ENCODE peak calls at places on chromosomes 11 and 22, in six cellular contexts. A is B cell; V is stimulated activated CD4-positive, alpha-beta T cell treated with anti-CD3 and anti-CD28 coated beads, Interleukin-12 subunit alpha, Interleukin-12 subunit beta, amount 100 ng/mL, for 48 hours; T is cardiac fibroblast; B is effector CD8-positive, alpha-beta T cell; Z is lower lobe of right lung. K is an unnamed sample.

GRCh38 chr11:35260342-35260985 is 121.5 kb downstream of the CD44 start:
- DNase-seq in A (no peak), V (no peak), T (peak), B (no peak), Z (no peak), K (no peak)

GRCh38 chr22:42950281-42950680 is 64.7 kb downstream of the PACSIN2 start:
- DNase-seq in A (no peak), V (no peak), T (no peak), B (no peak), Z (no peak), K (no peak)

GRCh38 chr11:131391161-131391560 is 20.7 kb downstream of the NTM start:
- DNase-seq in A (no peak), V (no peak), T (no peak), B (no peak), Z (no peak), K (no peak)

GRCh38 chr11:100752371-100753073 is 65.4 kb downstream of the ARHGAP42 start:
- DNase-seq in A (no peak), V (no peak), T (no peak), B (no peak), Z (no peak), K (no peak)

GRCh38 chr11:19777342-19778102 is 64.9 kb downstream of the NAV2 start:
- DNase-seq in A (peak), V (no peak), T (peak), B (no peak), Z (no peak), K (peak)

GRCh38 chr11:123174196-123175183 is 20.6 kb downstream of the CLMP start:
- DNase-seq in A (no peak), V (no peak), T (peak), B (no peak), Z (no peak), K (no peak)

GRCh38 chr11:121291896-121292502 is 572 bp upstream of the SC5D start:
- DNase-seq in A (no peak), V (no peak), T (peak), B (no peak), Z (no peak), K (no peak)

GRCh38 chr11:69531071-69531716 is 49.7 kb downstream of the LINC01488 start:
- DNase-seq in A (no peak), V (no peak), T (no peak), B (no peak), Z (no peak), K (no peak)

GRCh38 chr22:22880645-22881044 is 7.0 kb upstream of the IGLL5 start:
- DNase-seq in A (no peak), V (no peak), T (no peak), B (no peak), Z (no peak), K (no peak)

GRCh38 chr11:102994101-102994500 is 38.6 kb upstream of the MMP13 start:
- DNase-seq in A (no peak), V (no peak), T (no peak), B (no peak), Z (no peak), K (no peak)

GRCh38 chr22:23097412-23098229 is 27.3 kb downstream of the GNAZ start:
- DNase-seq in A (no peak), V (no peak), T (no peak), B (no peak), Z (no peak), K (no peak)

GRCh38 chr11:74650498-74650897 is 58.1 kb downstream of the POLD3 start:
- DNase-seq in A (no peak), V (no peak), T (peak), B (no peak), Z (no peak), K (no peak)

GRCh38 chr11:298406-299065 is 790 bp downstream of the IFITM5 start:
- DNase-seq in A (no peak), V (no peak), T (no peak), B (no peak), Z (peak), K (no peak)

GRCh38 chr11:118689852-118690552 is 10.6 kb upstream of the TREH start:
- DNase-seq in A (peak), V (peak), T (peak), B (peak), Z (peak), K (peak)

GRCh38 chr11:102573851-102574250 is 43.3 kb upstream of the MMP7 start:
- DNase-seq in A (no peak), V (no peak), T (peak), B (no peak), Z (no peak), K (no peak)

GRCh38 chr11:56876621-56877312 is 111.9 kb upstream of the OR5AK2 start:
- DNase-seq in A (no peak), V (no peak), T (peak), B (no peak), Z (no peak), K (no peak)

GRCh38 chr11:84526250-84526649 is 1100.9 kb downstream of the DLG2 start:
- DNase-seq in A (no peak), V (no peak), T (peak), B (no peak), Z (no peak), K (no peak)

GRCh38 chr11:8047382-8047781 is 33.6 kb upstream of the TUB start:
- DNase-seq in A (no peak), V (no peak), T (no peak), B (no peak), Z (no peak), K (no peak)

GRCh38 chr11:33435201-33435600 is 178.0 kb downstream of the HIPK3 start:
- DNase-seq in A (no peak), V (no peak), T (no peak), B (no peak), Z (no peak), K (no peak)

GRCh38 chr11:2517016-2517385 is 72.2 kb downstream of the KCNQ1 start:
- DNase-seq in A (peak), V (no peak), T (no peak), B (no peak), Z (peak), K (no peak)

GRCh38 chr11:10041337-10041736 is 252.7 kb downstream of the SBF2 start:
- DNase-seq in A (no peak), V (no peak), T (no peak), B (no peak), Z (no peak), K (no peak)

GRCh38 chr11:84628871-84629625 is 998.1 kb downstream of the DLG2 start:
- DNase-seq in A (no peak), V (no peak), T (no peak), B (no peak), Z (no peak), K (no peak)

GRCh38 chr11:12831471-12832202 is 157.4 kb downstream of the TEAD1 start:
- DNase-seq in A (no peak), V (no peak), T (no peak), B (no peak), Z (no peak), K (no peak)

GRCh38 chr11:61529537-61530225 is 21.1 kb downstream of the LRRC10B start:
- DNase-seq in A (no peak), V (no peak), T (no peak), B (no peak), Z (no peak), K (no peak)

GRCh38 chr11:10878408-10879214 is 20.8 kb upstream of the ZBED5 start:
- DNase-seq in A (peak), V (no peak), T (peak), B (no peak), Z (no peak), K (no peak)

GRCh38 chr11:34192481-34193401 is 87.3 kb downstream of the NAT10 start:
- DNase-seq in A (no peak), V (peak), T (peak), B (no peak), Z (no peak), K (no peak)

GRCh38 chr11:43955381-43956118 is 13.1 kb downstream of the C11orf96 start:
- DNase-seq in A (no peak), V (no peak), T (peak), B (no peak), Z (no peak), K (no peak)

GRCh38 chr11:46291441-46292143 is 14.1 kb downstream of the CREB3L1 start:
- DNase-seq in A (no peak), V (no peak), T (peak), B (no peak), Z (no peak), K (no peak)

GRCh38 chr11:69546735-69547370 is 65.4 kb downstream of the LINC01488 start:
- DNase-seq in A (no peak), V (peak), T (no peak), B (no peak), Z (peak), K (peak)

GRCh38 chr11:19201737-19202605 is at the start of gene CSRP3:
- DNase-seq in A (no peak), V (no peak), T (no peak), B (no peak), Z (no peak), K (no peak)

GRCh38 chr11:33545941-33546340 is 154.7 kb downstream of the C11orf91 start:
- DNase-seq in A (no peak), V (no peak), T (peak), B (no peak), Z (no peak), K (no peak)

GRCh38 chr11:132050577-132051180 is 680.3 kb downstream of the NTM start:
- DNase-seq in A (no peak), V (no peak), T (no peak), B (no peak), Z (no peak), K (no peak)

GRCh38 chr11:89416961-89417360 is 74.2 kb downstream of the NOX4 start:
- DNase-seq in A (no peak), V (no peak), T (no peak), B (no peak), Z (no peak), K (no peak)

GRCh38 chr22:36911887-36912661 is 1.4 kb upstream of the CSF2RB start:
- DNase-seq in A (no peak), V (no peak), T (peak), B (no peak), Z (no peak), K (no peak)

GRCh38 chr11:107018902-107019493 is 722 bp upstream of the GUCY1A2 start:
- DNase-seq in A (no peak), V (no peak), T (peak), B (no peak), Z (peak), K (peak)

K was measured in GM12891.